ENCODE peak calls at places on chromosome 21, in four cellular contexts. G is sigmoid colon, H is cardiac fibroblast, A is WTC11. E is an unnamed sample.

GRCh38 chr21:35840197-35840799 is 220.0 kb downstream of the SETD4 start:
- DNase-seq in H (peak), A (peak), G (peak), E (no peak)

GRCh38 chr21:34074283-34075098 is 1.1 kb downstream of the MRPS6 start:
- DNase-seq in H (no peak), G (no peak), A (peak), E (no peak)

GRCh38 chr21:28135646-28136045 is 857.0 kb downstream of the LTN1 start:
- DNase-seq in H (no peak), A (no peak), G (no peak), E (no peak)

GRCh38 chr21:45853703-45854342 is 127.7 kb upstream of the COL6A1 start:
- DNase-seq in G (peak), H (no peak), A (no peak), E (peak)

GRCh38 chr21:23160914-23161313 is 2162.7 kb downstream of the NCAM2 start:
- DNase-seq in G (no peak), A (no peak), H (no peak), E (no peak)

GRCh38 chr21:36854391-36854790 is 112.1 kb downstream of the HLCS start:
- DNase-seq in A (peak), H (peak), G (no peak), E (no peak)

GRCh38 chr21:18810136-18810535 is 406.6 kb upstream of the TMPRSS15 start:
- DNase-seq in G (no peak), A (no peak), H (no peak), E (no peak)

GRCh38 chr21:28938726-28939125 is 54.0 kb downstream of the LTN1 start:
- DNase-seq in H (no peak), G (no peak), A (no peak), E (no peak)

GRCh38 chr21:30189763-30190162 is 23.2 kb upstream of the CLDN17 start:
- DNase-seq in G (no peak), H (no peak), A (no peak), E (no peak)

GRCh38 chr21:16573581-16573980 is 843.8 kb downstream of the USP25 start:
- DNase-seq in A (no peak), H (peak), G (no peak), E (no peak)
- TF ChIP-seq CTCF in A (no peak), H (no peak), G (no peak), E (no peak)

GRCh38 chr21:25561668-25562641 is 45.3 kb downstream of the MRPL39 start:
- DNase-seq in H (peak), A (peak), G (peak), E (peak)
- TF ChIP-seq CTCF in H (peak), A (no peak), G (no peak), E (peak)

DNA sequence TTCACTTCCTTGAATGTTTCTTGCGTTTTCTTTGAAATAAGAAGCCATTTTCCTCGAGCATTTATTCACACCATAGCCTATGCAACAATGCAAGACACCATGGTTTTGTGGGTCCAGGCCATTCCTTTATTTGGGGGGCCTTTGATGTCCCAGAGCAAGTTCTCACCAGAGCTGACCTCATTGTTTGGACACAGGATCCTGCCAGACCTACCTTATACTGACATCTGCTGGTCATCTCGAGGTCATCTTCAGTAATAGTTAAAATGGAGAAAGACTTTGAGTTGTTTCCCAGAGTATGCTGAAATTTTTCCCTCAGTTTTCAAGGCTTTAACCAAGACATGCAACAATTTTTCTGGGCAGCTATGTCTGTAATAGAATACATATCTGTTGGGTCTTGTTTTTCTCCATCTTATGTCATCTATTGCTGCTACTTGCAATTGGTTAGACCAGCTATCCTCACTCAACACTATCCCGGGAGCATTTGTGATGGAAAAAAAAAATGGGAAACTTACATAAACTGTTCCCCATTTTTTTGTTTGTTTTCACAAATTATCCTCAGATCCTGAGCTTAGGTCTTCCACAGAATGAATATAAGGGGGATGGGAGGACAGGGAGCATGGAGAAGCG is 34.0 kb upstream of the BACE2 start:
- DNase-seq in A (no peak), H (peak), G (no peak), E (no peak)
- TF ChIP-seq CTCF in A (no peak), H (peak), G (no peak), E (peak)

GRCh38 chr21:38144193-38144592 is 112.6 kb upstream of the KCNJ15 start:
- DNase-seq in G (no peak), H (no peak), A (no peak), E (no peak)

GRCh38 chr21:38145104-38145503 is 111.7 kb upstream of the KCNJ15 start:
- DNase-seq in A (no peak), H (no peak), G (no peak), E (no peak)

GRCh38 chr21:38147391-38147790 is 109.4 kb upstream of the KCNJ15 start:
- DNase-seq in A (no peak), G (no peak), H (no peak), E (no peak)

GRCh38 chr21:38151021-38151645 is 105.7 kb upstream of the KCNJ15 start:
- DNase-seq in H (no peak), A (no peak), G (no peak), E (no peak)

GRCh38 chr21:38148046-38148445 is 108.7 kb upstream of the KCNJ15 start:
- DNase-seq in G (no peak), H (no peak), A (no peak), E (no peak)
- TF ChIP-seq CTCF in G (no peak), H (no peak), A (no peak), E (no peak)

GRCh38 chr21:26719750-26720149 is 125.5 kb downstream of the ADAMTS1 start:
- DNase-seq in A (no peak), G (no peak), H (no peak), E (no peak)

GRCh38 chr21:26715116-26715515 is 130.1 kb downstream of the ADAMTS1 start:
- DNase-seq in G (no peak), H (no peak), A (no peak), E (no peak)

GRCh38 chr21:26715878-26716506 is 129.2 kb downstream of the ADAMTS1 start:
- DNase-seq in G (no peak), H (peak), A (peak), E (no peak)

GRCh38 chr21:26717146-26717739 is 128.0 kb downstream of the ADAMTS1 start:
- DNase-seq in G (no peak), H (peak), A (no peak), E (no peak)
- TF ChIP-seq CTCF in G (no peak), H (peak), A (peak), E (peak)

DNA sequence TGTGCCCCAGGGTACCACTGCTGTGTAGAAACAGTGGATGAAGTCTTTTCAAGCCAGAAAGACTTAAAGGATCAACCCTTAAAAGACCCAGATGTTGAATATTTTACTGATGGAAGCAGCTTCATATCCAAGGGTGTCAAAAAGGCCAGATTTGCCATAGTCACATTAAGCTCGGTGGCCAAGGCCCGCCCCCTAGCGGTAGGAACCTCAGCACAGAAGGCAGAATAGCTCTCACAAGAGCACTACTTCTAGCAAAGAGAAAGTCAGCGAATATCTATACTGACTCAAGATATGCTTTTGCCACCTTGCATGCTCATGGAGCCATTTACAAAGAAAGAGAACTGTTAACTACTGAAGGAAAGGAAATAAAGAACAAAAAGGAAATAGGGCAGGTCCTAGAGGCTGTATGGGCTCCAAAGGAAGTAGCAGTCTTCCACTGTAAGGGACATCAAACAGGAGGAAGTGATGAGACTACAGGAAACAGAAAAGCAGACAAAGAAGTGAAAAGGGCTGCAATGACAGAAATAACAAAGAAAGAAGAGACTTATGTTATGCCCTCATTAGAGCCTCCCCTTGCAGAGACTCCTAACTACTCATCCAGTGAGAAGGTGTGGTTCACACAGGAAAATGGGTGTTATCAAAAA is 90.5 kb downstream of the LIPI start:
- DNase-seq in A (peak), G (no peak), H (no peak), E (no peak)
- TF ChIP-seq CTCF in A (peak), G (peak), H (peak), E (peak)

DNA sequence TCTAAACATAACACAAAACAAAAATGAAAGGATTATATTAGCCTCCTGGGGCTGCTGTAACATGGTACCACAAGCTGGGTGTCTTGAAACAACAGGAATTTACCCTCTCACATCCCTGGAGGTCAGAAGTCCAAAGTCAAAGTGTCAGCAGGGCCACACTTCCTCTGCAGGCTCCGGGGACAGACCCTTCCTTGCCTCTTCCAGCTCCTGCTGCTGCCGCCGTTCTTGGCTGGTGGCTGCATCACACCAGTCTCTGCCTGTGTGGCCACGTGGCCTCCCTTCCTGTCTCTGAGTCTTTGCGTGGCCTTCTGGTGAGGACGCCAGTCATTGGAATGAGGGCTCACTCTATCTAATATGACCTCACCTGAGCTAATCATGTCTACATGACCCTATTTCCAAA is 8.2 kb downstream of the SLC37A1 start:
- DNase-seq in A (no peak), G (peak), H (no peak), E (no peak)
- TF ChIP-seq CTCF in A (no peak), G (no peak), H (no peak), E (no peak)

DNA sequence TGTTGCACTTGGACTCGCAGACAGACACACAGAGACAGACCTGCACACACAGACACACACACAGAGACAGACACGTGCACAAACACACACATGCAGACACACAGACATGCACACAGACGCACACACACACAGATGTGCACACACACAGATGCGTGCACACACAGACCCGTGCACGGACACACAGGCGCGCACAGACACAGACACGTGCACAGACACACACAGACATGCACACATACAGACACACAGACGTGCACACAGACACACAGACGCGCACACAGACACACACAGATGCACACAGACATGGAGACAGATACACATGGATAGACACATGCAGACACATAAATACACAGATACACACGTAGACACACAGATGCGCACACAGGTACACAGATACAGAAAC is 11.3 kb downstream of the PFKL start:
- DNase-seq in A (no peak), G (no peak), H (no peak), E (no peak)
- TF ChIP-seq CTCF in A (no peak), G (no peak), H (no peak), E (no peak)

DNA sequence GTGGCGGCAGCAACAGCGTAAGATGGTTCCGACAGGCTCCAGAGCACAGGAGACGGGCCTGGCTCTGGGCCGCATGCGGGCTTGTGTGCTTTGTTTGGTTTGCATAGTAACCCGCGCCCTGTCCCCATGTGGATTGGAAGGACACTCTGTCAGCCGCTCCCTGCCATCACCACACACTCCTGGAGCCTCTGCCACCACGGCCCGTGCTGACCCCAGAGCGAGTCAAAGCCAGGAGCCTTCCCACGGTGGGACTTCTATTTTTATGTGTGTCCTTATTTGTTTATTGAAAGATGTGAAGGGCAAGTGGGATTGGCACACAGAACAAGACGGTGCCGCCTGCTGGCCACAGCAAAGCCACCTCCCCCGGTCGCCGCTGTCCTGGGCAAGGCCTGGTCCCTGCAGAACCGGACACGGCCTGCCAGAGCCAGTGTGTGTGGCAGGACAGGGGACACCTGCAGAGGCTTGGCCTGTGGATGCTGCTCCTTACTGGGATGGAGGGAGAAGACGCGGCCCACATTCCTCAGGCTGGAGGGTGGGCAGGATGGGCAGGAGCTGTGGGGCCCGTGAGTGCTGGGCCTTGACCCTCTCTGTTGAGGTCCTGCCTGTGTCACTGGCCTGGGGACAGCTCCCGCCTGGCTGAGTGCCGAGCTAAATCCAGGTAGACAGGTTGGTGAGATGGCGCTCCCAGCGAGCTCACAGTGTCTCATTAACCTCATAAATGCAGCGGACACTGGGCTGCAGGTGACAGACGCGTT is 64.4 kb downstream of the AGPAT3 start:
- DNase-seq in H (no peak), G (no peak), A (no peak), E (peak)
- TF ChIP-seq CTCF in H (no peak), G (no peak), A (no peak), E (no peak)

DNA sequence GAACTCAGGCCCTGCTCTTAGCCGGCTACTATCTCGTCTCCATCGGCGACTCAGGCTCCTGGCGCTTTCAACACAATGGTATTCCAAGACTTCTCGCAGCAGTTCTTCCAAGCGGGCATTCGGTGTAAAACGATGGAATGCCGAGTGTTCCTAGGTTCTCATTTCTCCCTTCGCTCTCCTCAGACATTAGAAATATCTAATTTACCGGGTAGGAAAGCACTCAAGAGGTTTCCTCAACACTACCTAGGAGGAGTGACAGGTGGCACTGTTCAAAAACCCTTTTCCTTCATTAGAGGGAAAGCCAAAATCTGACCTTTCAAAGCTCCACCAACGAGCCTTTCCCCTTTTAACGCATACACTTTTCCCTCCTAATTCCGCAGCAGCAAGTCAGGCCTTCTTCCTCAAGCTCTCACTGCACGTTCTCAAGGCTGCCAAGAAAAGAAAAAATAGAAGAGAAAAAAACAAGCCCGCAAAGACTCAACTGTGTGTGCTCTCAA is 601 bp downstream of the UBE2G2 start:
- DNase-seq in A (no peak), G (no peak), H (peak), E (no peak)
- TF ChIP-seq CTCF in A (peak), G (no peak), H (peak), E (peak)